ENCODE peak calls at places on chromosomes 5 and 9, in ten cellular contexts. E is hepatocyte; H is A549; O is astrocyte of the spinal cord; D is activated CD8-positive, alpha-beta T cell treated with anti-CD3 and anti-CD28 coated beads for 36 hours; I is heart left ventricle; P is fibroblast of mammary gland; G is AG09309; F is fibroblast of lung; Q is AG09319. C is an unnamed sample.

GRCh38 chr5:5644249-5644648 is 221.8 kb downstream of the ICE1 start:
- DNase-seq in Q (no peak), G (no peak), F (no peak), I (no peak), P (no peak), E (no peak), D (no peak), H (no peak), O (no peak), C (no peak)

GRCh38 chr9:18379073-18379811 is 94.7 kb upstream of the ADAMTSL1 start:
- DNase-seq in O (peak; percentile 89), F (peak; percentile 80), Q (peak; percentile 60), D (no peak), P (peak; percentile 84), E (no peak), H (peak; percentile 48), G (peak; percentile 72), I (no peak), C (peak; percentile 50)

GRCh38 chr5:133122711-133123110 is 70.9 kb downstream of the HSPA4 start:
- DNase-seq in P (no peak), Q (no peak), H (no peak), I (no peak), F (no peak), D (no peak), O (no peak), G (no peak), E (no peak), C (no peak)

GRCh38 chr5:73182282-73182681 is 9.3 kb downstream of the TMEM174 start:
- DNase-seq in E (no peak), I (no peak), Q (no peak), O (no peak), H (no peak), P (no peak), G (no peak), D (no peak), F (no peak), C (no peak)

GRCh38 chr5:118984602-118985001 is 3.7 kb downstream of the DTWD2 start:
- DNase-seq in G (peak; percentile 62), O (peak; percentile 79), E (no peak), Q (no peak), P (peak; percentile 38), I (no peak), F (peak; percentile 38), D (no peak), H (no peak), C (peak; percentile 30)

GRCh38 chr9:27181381-27181780 is 72.4 kb downstream of the TEK start:
- DNase-seq in I (no peak), O (peak; percentile 77), F (peak; percentile 82), P (peak; percentile 74), H (no peak), E (no peak), D (no peak), Q (no peak), G (no peak), C (no peak)

GRCh38 chr5:36241636-36242533 is at the start of gene NADK2:
- DNase-seq in I (peak; percentile 96), D (peak; percentile 95), H (peak; percentile 96), G (peak; percentile 81), Q (peak; percentile 91), F (peak; percentile 96), E (peak; percentile 99), O (peak; percentile 98), P (peak; percentile 94), C (peak; percentile 83)

GRCh38 chr5:87400305-87400899 is 12.3 kb downstream of the CCNH start:
- DNase-seq in I (no peak), F (peak; percentile 68), E (peak; percentile 17), O (peak; percentile 53), G (no peak), D (no peak), P (peak; percentile 64), Q (no peak), H (peak; percentile 48), C (no peak)

GRCh38 chr5:56116599-56117131 is 116.5 kb downstream of the ANKRD55 start:
- DNase-seq in P (no peak), H (no peak), F (peak; percentile 18), O (no peak), G (no peak), E (no peak), D (no peak), I (no peak), Q (no peak), C (no peak)

GRCh38 chr5:61252643-61252925 is 79.5 kb upstream of the ZSWIM6 start:
- DNase-seq in G (no peak), E (no peak), D (no peak), P (no peak), F (no peak), H (no peak), Q (no peak), O (no peak), I (no peak), C (no peak)

GRCh38 chr9:89177401-89178161 is 1.0 kb downstream of the SHC3 start:
- DNase-seq in G (no peak), D (no peak), I (no peak), P (no peak), F (peak; percentile 41), Q (no peak), H (no peak), E (no peak), O (peak; percentile 41), C (no peak)

GRCh38 chr9:83934569-83935275 is 13.5 kb upstream of the KIF27 start:
- DNase-seq in G (peak; percentile 59), P (peak; percentile 83), F (peak; percentile 27), H (peak; percentile 26), O (peak; percentile 46), Q (no peak), D (no peak), E (no peak), I (no peak), C (no peak)

GRCh38 chr5:154077692-154078091 is 38.9 kb downstream of the MFAP3 start:
- DNase-seq in H (no peak), I (no peak), F (peak; percentile 37), G (no peak), O (peak; percentile 51), Q (no peak), D (no peak), P (peak; percentile 83), E (peak; percentile 43), C (no peak)

GRCh38 chr5:176904276-176904675 is 5.1 kb upstream of the HK3 start:
- DNase-seq in D (no peak), E (no peak), P (no peak), Q (no peak), O (no peak), H (no peak), G (no peak), I (no peak), F (no peak), C (no peak)

DNA sequence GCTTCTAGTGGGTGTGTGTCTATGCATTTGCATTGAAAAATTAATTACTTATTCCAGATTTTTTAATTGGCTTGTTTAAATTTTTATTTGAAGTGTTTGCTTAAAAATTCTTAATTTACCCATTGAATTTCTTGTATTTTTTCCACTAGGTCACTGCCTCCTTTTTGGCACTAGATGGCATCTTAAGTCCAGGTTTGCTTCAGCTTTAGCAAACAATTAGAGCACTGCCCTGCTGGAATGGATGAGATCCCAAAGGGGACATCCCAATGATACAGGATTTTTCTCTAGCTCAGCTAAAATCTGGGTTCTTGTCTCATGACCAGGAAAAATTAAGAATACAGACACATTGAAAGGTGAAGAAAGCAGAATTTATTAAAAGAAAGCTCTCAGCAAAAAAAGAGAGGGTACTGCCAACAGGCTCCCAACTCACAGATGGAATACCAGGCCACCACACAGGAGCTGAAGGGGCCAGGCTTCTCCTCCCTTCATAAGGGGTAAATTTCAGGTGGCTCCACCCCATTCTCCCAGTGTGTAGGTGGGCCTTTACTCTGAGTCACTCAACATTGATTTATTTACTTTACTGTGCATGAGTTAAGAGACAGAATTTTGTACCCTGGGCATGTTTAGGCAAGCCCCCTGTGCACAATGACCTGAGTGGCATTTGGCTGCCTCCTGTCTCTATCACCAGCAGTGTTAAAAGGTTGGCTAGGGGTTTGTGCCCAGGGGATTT is 532.4 kb downstream of the ANXA1 start:
- DNase-seq in G (no peak), H (peak; percentile 44), I (no peak), O (peak; percentile 71), F (peak; percentile 39), E (peak; percentile 46), P (peak; percentile 83), D (no peak), Q (peak; percentile 32), C (peak; percentile 5)
- TF ChIP-seq CTCF in G (peak; percentile 55), H (peak; percentile 41), I (no peak), O (peak; percentile 71), F (peak; percentile 48), E (peak; percentile 75), P (peak; percentile 81), D (peak; percentile 38), Q (peak; percentile 76), C (peak; percentile 32)

GRCh38 chr5:149911031-149911430 is 33.6 kb downstream of the PDE6A start:
- DNase-seq in I (no peak), H (no peak), F (no peak), O (no peak), E (no peak), P (no peak), G (no peak), D (no peak), Q (no peak), C (no peak)

GRCh38 chr5:149915392-149916260 is 29.0 kb downstream of the PDE6A start:
- DNase-seq in G (no peak), Q (no peak), O (peak; percentile 32), E (no peak), H (no peak), D (no peak), F (no peak), P (no peak), I (no peak), C (no peak)

GRCh38 chr5:149916317-149917072 is 28.1 kb downstream of the PDE6A start:
- DNase-seq in H (no peak), O (peak; percentile 30), E (no peak), Q (no peak), P (no peak), I (no peak), D (no peak), F (no peak), G (no peak), C (no peak)

GRCh38 chr5:149913449-149914419 is 30.9 kb downstream of the PDE6A start:
- DNase-seq in I (no peak), Q (no peak), E (no peak), P (no peak), F (no peak), D (no peak), O (no peak), H (no peak), G (no peak), C (no peak)

GRCh38 chr5:149912226-149912864 is 32.2 kb downstream of the PDE6A start:
- DNase-seq in D (no peak), F (no peak), G (no peak), P (no peak), O (no peak), Q (no peak), I (no peak), E (no peak), H (no peak), C (no peak)
- TF ChIP-seq CTCF in D (no peak), F (no peak), G (no peak), P (no peak), O (no peak), Q (no peak), I (no peak), E (no peak), H (no peak), C (no peak)

GRCh38 chr9:115883467-115884329 is 269.9 kb upstream of the PAPPA start:
- DNase-seq in F (peak; percentile 77), P (peak; percentile 66), E (peak; percentile 67), Q (peak; percentile 25), G (no peak), I (no peak), D (no peak), H (peak; percentile 88), O (peak; percentile 40), C (peak; percentile 26)
- TF ChIP-seq CTCF in F (peak; percentile 60), P (peak; percentile 82), E (peak; percentile 62), Q (peak; percentile 66), G (peak; percentile 77), I (peak; percentile 58), D (no peak), H (peak; percentile 78), O (peak; percentile 66), C (peak; percentile 72)

GRCh38 chr5:9529513-9529912 is 16.4 kb downstream of the SEMA5A start:
- DNase-seq in I (no peak), D (no peak), Q (no peak), F (no peak), H (no peak), P (no peak), O (no peak), G (no peak), E (no peak), C (no peak)
- TF ChIP-seq CTCF in I (no peak), D (no peak), Q (no peak), F (no peak), H (no peak), P (no peak), O (no peak), G (no peak), E (no peak), C (no peak)